ENCODE peak calls at places on chromosomes 6 and 20, in five cellular contexts. M, I, D, Q and K are unnamed samples.

GRCh38 chr20:9218412-9219001 is 149.6 kb downstream of the PLCB4 start:
- DNase-seq in M (no peak), I (no peak), D (no peak), Q (no peak), K (no peak)

GRCh38 chr20:24834310-24834709 is 114.8 kb upstream of the CST7 start:
- DNase-seq in M (no peak), I (no peak), D (no peak), Q (no peak), K (no peak)

GRCh38 chr6:32973144-32973854 is 4.9 kb downstream of the BRD2 start:
- DNase-seq in M (no peak), I (peak; percentile 18), D (peak; percentile 76), Q (no peak), K (no peak)

GRCh38 chr20:63017826-63018411 is 11.2 kb upstream of the BHLHE23 start:
- DNase-seq in M (no peak), I (no peak), D (no peak), Q (peak; percentile 73), K (no peak)

GRCh38 chr6:29647927-29648642 is 8.8 kb upstream of the MOG start:
- DNase-seq in M (peak; percentile 64), I (no peak), D (peak; percentile 56), Q (peak; percentile 32), K (no peak)

GRCh38 chr6:134447423-134447822 is 129.5 kb upstream of the SGK1 start:
- DNase-seq in M (no peak), I (no peak), D (no peak), Q (no peak), K (no peak)

GRCh38 chr6:75210885-75211739 is 5.3 kb upstream of the COL12A1 start:
- DNase-seq in M (peak; percentile 50), I (no peak), D (peak; percentile 84), Q (no peak), K (no peak)

GRCh38 chr20:18613553-18613952 is 25.7 kb downstream of the DTD1 start:
- DNase-seq in M (peak; percentile 51), I (no peak), D (no peak), Q (no peak), K (no peak)

GRCh38 chr6:25717856-25718740 is 36.4 kb upstream of the SLC17A4 start:
- DNase-seq in M (peak; percentile 45), I (no peak), D (peak; percentile 63), Q (no peak), K (no peak)

GRCh38 chr6:34514593-34515472 is 41.3 kb downstream of the SPDEF start:
- DNase-seq in M (no peak), I (no peak), D (peak; percentile 39), Q (peak; percentile 78), K (no peak)

GRCh38 chr6:26217714-26218075 is 130.5 kb downstream of the HFE start:
- DNase-seq in M (no peak), I (no peak), D (no peak), Q (no peak), K (no peak)

DNA sequence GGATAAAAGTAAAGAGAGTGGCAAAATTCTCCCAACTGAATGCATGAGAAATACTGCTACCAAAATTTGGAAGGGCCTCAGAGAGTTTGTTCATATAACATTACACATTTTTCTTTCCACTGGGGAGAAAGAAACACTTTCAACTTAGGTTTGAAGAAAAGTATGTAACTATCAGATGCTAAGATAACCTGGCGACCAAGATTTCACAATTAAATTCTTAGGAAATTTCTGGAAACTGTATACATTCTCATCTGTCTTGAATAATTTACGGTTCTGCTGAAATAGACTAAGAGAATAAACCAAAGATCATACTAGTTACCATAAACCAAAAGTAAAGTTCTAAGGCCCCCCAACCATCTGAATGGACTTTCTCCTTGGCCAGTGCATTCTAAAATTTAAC is 413.0 kb upstream of the RUNX2 start:
- DNase-seq in M (no peak), I (no peak), D (no peak), Q (no peak), K (no peak)
- TF ChIP-seq CTCF in M (no peak), I (no peak), D (no peak), Q (no peak), K (no peak)

GRCh38 chr20:40257763-40258162 is 431.3 kb downstream of the MAFB start:
- DNase-seq in M (no peak), I (no peak), D (no peak), Q (no peak), K (no peak)

GRCh38 chr20:40254023-40254772 is 434.8 kb downstream of the MAFB start:
- DNase-seq in M (no peak), I (no peak), D (no peak), Q (no peak), K (no peak)

GRCh38 chr20:40258931-40259330 is 430.1 kb downstream of the MAFB start:
- DNase-seq in M (no peak), I (no peak), D (no peak), Q (no peak), K (no peak)

GRCh38 chr20:40251284-40251932 is 437.6 kb downstream of the MAFB start:
- DNase-seq in M (peak; percentile 36), I (no peak), D (peak; percentile 19), Q (peak; percentile 34), K (no peak)

GRCh38 chr20:40255368-40255767 is 433.7 kb downstream of the MAFB start:
- DNase-seq in M (no peak), I (no peak), D (no peak), Q (no peak), K (no peak)
- TF ChIP-seq CTCF in M (peak; percentile 14), I (no peak), D (peak; percentile 35), Q (no peak), K (peak; percentile 44)

GRCh38 chr6:13357551-13358075 is 29.3 kb upstream of the TBC1D7 start:
- DNase-seq in M (no peak), I (no peak), D (no peak), Q (peak; percentile 56), K (no peak)
- TF ChIP-seq CTCF in M (no peak), I (no peak), D (peak; percentile 29), Q (no peak), K (no peak)

GRCh38 chr6:30829639-30830250 is 54.6 kb upstream of the DDR1 start:
- DNase-seq in M (no peak), I (no peak), D (no peak), Q (no peak), K (no peak)
- TF ChIP-seq CTCF in M (no peak), I (no peak), D (no peak), Q (no peak), K (no peak)

GRCh38 chr6:68473433-68474210 is 161.5 kb upstream of the ADGRB3 start:
- DNase-seq in M (no peak), I (no peak), D (no peak), Q (no peak), K (no peak)

GRCh38 chr6:68468244-68468884 is 166.7 kb upstream of the ADGRB3 start:
- DNase-seq in M (no peak), I (no peak), D (no peak), Q (no peak), K (no peak)
- TF ChIP-seq CTCF in M (no peak), I (no peak), D (no peak), Q (no peak), K (peak; percentile 61)

DNA sequence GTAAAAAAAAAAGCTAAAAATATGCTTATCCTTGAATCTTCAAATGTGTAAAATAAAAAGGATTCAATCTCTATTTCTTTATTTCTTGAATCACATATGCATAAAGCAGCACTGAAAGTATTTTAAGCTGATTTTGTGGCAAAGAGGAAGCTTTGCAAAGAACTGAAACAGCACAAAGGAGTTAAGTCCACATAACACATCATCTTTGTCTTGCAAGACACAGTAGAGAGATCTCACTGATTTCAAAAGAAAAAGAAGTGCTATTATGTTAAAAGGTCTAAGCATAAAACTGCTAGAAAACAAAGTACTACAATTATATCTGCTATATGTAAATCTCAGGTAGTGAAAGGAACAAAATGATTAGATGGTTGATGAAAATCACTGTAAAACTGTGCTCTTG is 127.1 kb upstream of the HMGCLL1 start:
- DNase-seq in M (no peak), I (no peak), D (no peak), Q (no peak), K (no peak)
- TF ChIP-seq CTCF in M (no peak), I (no peak), D (no peak), Q (no peak), K (no peak)

GRCh38 chr6:159716247-159717086 is 10.8 kb upstream of the WTAP start:
- DNase-seq in M (peak; percentile 78), I (no peak), D (no peak), Q (no peak), K (no peak)
- TF ChIP-seq CTCF in M (no peak), I (no peak), D (no peak), Q (no peak), K (no peak)